ENCODE peak calls at places on chromosomes 4 and X, in eight cellular contexts. R is HTR-8/SVneo, E is endothelial cell of umbilical vein, Z is lower lobe of right lung, F is NCI-H510A treated with DMSO at 0.1 percent for 48 hours, H is Right ventricle myocardium inferior, I is ecto neural progenitor cell, P is sigmoid colon. N is an unnamed sample.

GRCh38 chrX:53242310-53242709 is 17.3 kb upstream of the KDM5C start:
- DNase-seq in R (no peak), E (no peak), Z (no peak), F (no peak), H (no peak), I (no peak), P (no peak), N (no peak)

GRCh38 chr4:10715696-10716095 is 31.1 kb upstream of the CLNK start:
- DNase-seq in R (no peak), E (peak; percentile 3), Z (no peak), F (no peak), H (no peak), I (no peak), P (no peak), N (no peak)

GRCh38 chrX:53268173-53268572 is 13.2 kb downstream of the IQSEC2 start:
- DNase-seq in R (no peak), E (no peak), Z (no peak), F (no peak), H (no peak), I (no peak), P (no peak), N (no peak)

GRCh38 chr4:120718979-120719566 is 203.5 kb downstream of the PRDM5 start:
- DNase-seq in R (peak; percentile 10), E (peak; percentile 49), Z (no peak), F (peak; percentile 26), H (peak; percentile 20), I (no peak), P (no peak), N (peak; percentile 23)

GRCh38 chr4:87848622-87849351 is 16.0 kb downstream of the MEPE start:
- DNase-seq in R (no peak), E (peak; percentile 55), Z (peak; percentile 48), F (peak; percentile 65), H (no peak), I (no peak), P (peak; percentile 73), N (peak; percentile 38)

GRCh38 chr4:56181140-56181950 is 205.9 kb downstream of the AASDH start:
- DNase-seq in R (no peak), E (no peak), Z (no peak), F (peak; percentile 21), H (no peak), I (no peak), P (no peak), N (no peak)

GRCh38 chrX:53135581-53135980 is 41.6 kb downstream of the KANTR start:
- DNase-seq in R (no peak), E (no peak), Z (no peak), F (no peak), H (no peak), I (no peak), P (no peak), N (no peak)

GRCh38 chr4:168587326-168588125 is 90.7 kb downstream of the PALLD start:
- DNase-seq in R (peak; percentile 58), E (no peak), Z (no peak), F (no peak), H (no peak), I (no peak), P (peak; percentile 67), N (no peak)

GRCh38 chr4:167234388-167234881 is at the start of gene SPOCK3:
- DNase-seq in R (peak; percentile 36), E (peak; percentile 41), Z (peak; percentile 56), F (peak; percentile 48), H (no peak), I (peak; percentile 78), P (no peak), N (peak; percentile 76)

GRCh38 chr4:145183023-145183422 is 2.6 kb upstream of the OTUD4 start:
- DNase-seq in R (no peak), E (no peak), Z (no peak), F (no peak), H (no peak), I (no peak), P (no peak), N (no peak)

GRCh38 chr4:136458326-136458725 is 1074.0 kb downstream of the PCDH18 start:
- DNase-seq in R (no peak), E (no peak), Z (no peak), F (no peak), H (peak; percentile 42), I (no peak), P (no peak), N (no peak)

GRCh38 chr4:108030332-108030731 is 40.6 kb downstream of the HADH start:
- DNase-seq in R (peak; percentile 5), E (peak; percentile 49), Z (no peak), F (peak; percentile 70), H (no peak), I (peak; percentile 72), P (no peak), N (peak; percentile 60)

GRCh38 chr4:98662619-98663225 is 4.3 kb upstream of the TSPAN5 start:
- DNase-seq in R (no peak), E (no peak), Z (no peak), F (peak; percentile 38), H (no peak), I (peak; percentile 53), P (no peak), N (peak; percentile 20)

GRCh38 chrX:18309401-18309800 is 45.1 kb downstream of the SCML2 start:
- DNase-seq in R (no peak), E (no peak), Z (no peak), F (no peak), H (no peak), I (no peak), P (no peak), N (no peak)

GRCh38 chrX:119693032-119693995 is at the start of gene SEPTIN6:
- DNase-seq in R (peak; percentile 51), E (peak; percentile 60), Z (peak; percentile 77), F (peak; percentile 85), H (peak; percentile 89), I (peak; percentile 79), P (peak; percentile 83), N (peak; percentile 87)

GRCh38 chr4:1309261-1310010 is 19.7 kb downstream of the MAEA start:
- DNase-seq in R (peak; percentile 87), E (peak; percentile 82), Z (peak; percentile 91), F (no peak), H (peak; percentile 91), I (peak; percentile 97), P (peak; percentile 97), N (peak; percentile 87)

GRCh38 chr4:26719954-26720552 is 136.2 kb downstream of the TBC1D19 start:
- DNase-seq in R (peak; percentile 9), E (peak; percentile 45), Z (no peak), F (peak; percentile 10), H (no peak), I (no peak), P (no peak), N (no peak)

GRCh38 chr4:168569066-168569908 is 72.4 kb downstream of the PALLD start:
- DNase-seq in R (no peak), E (peak; percentile 98), Z (no peak), F (peak; percentile 71), H (no peak), I (no peak), P (no peak), N (no peak)

GRCh38 chr4:138114434-138114833 is 127.7 kb downstream of the SLC7A11 start:
- DNase-seq in R (no peak), E (peak; percentile 36), Z (no peak), F (no peak), H (no peak), I (no peak), P (no peak), N (no peak)

GRCh38 chrX:16659326-16659725 is 9.4 kb downstream of the S100G start:
- DNase-seq in R (no peak), E (no peak), Z (no peak), F (no peak), H (no peak), I (no peak), P (no peak), N (no peak)

N was measured in glutamatergic neuron.